ENCODE peak calls at places on chromosome 13, in four cellular contexts. G, D, O and L are unnamed samples. For H3K4me1 and H3K9me3, the result is how much of the 10 kb centered on the place peaks cover.

GRCh38 chr13:32282096-32282711 is 33.0 kb downstream of the ZAR1L start:
- DNase-seq in O (no peak), G (no peak), D (no peak), L (no peak)

GRCh38 chr13:60448907-60449510 is 52.0 kb downstream of the TDRD3 start:
- DNase-seq in D (no peak), O (peak), G (peak), L (peak)

GRCh38 chr13:59946924-59947323 is 216.8 kb downstream of the DIAPH3 start:
- DNase-seq in O (no peak), G (peak), D (no peak), L (peak)

GRCh38 chr13:27183561-27184147 is 12.0 kb upstream of the USP12 start:
- DNase-seq in O (no peak), D (no peak), G (peak), L (no peak)

GRCh38 chr13:60627071-60627686 is 230.2 kb downstream of the TDRD3 start:
- DNase-seq in G (peak), D (no peak), O (peak), L (peak)

GRCh38 chr13:102440259-102440936 is 38.5 kb upstream of the FGF14 start:
- DNase-seq in D (no peak), O (no peak), G (no peak), L (no peak)

GRCh38 chr13:37427843-37428494 is 170.6 kb downstream of the POSTN start:
- DNase-seq in O (no peak), D (no peak), G (peak), L (no peak)

GRCh38 chr13:20451397-20451796 is 74.3 kb downstream of the CRYL1 start:
- DNase-seq in D (no peak), G (no peak), O (no peak), L (no peak)

GRCh38 chr13:106496072-106496997 is 39.1 kb downstream of the EFNB2 start:
- DNase-seq in D (peak), G (peak), O (no peak), L (no peak)

GRCh38 chr13:50126378-50127016 is 111.3 kb downstream of the KCNRG start:
- DNase-seq in O (peak), D (no peak), G (peak), L (no peak)

GRCh38 chr13:50236898-50237318 is 221.7 kb downstream of the KCNRG start:
- DNase-seq in G (peak), O (no peak), D (no peak), L (no peak)

GRCh38 chr13:95505976-95506375 is 46.5 kb upstream of the CLDN10 start:
- DNase-seq in O (no peak), G (no peak), D (no peak), L (no peak)

GRCh38 chr13:74794147-74794546 is 659.9 kb upstream of the KLF12 start:
- DNase-seq in O (no peak), D (no peak), G (no peak), L (no peak)

GRCh38 chr13:79642596-79642995 is 161.6 kb downstream of the NDFIP2 start:
- DNase-seq in D (no peak), G (no peak), O (no peak), L (no peak)

GRCh38 chr13:25602206-25602605 is 230.4 kb downstream of the ATP8A2 start:
- DNase-seq in D (no peak), G (no peak), O (no peak), L (no peak)

GRCh38 chr13:105346141-105346766 is 1189.2 kb downstream of the EFNB2 start:
- DNase-seq in D (no peak), G (peak), O (no peak), L (no peak)

GRCh38 chr13:80132741-80133601 is 208.0 kb downstream of the SPRY2 start:
- DNase-seq in O (no peak), D (peak), G (peak), L (no peak)

GRCh38 chr13:73195091-73195490 is 136.3 kb downstream of the KLF5 start:
- DNase-seq in D (no peak), G (no peak), O (no peak), L (no peak)

GRCh38 chr13:99085139-99085845 is 107.4 kb upstream of the DOCK9 start:
- DNase-seq in O (no peak), G (no peak), D (peak), L (no peak)

GRCh38 chr13:50731400-50731799 is 112.1 kb downstream of the DLEU7 start:
- DNase-seq in D (peak), O (no peak), G (peak), L (peak)

GRCh38 chr13:106499905-106500304 is 35.6 kb downstream of the EFNB2 start:
- DNase-seq in O (no peak), G (peak), D (no peak), L (no peak)

GRCh38 chr13:26965976-26966375 is 205.4 kb upstream of the GPR12 start:
- DNase-seq in O (no peak), G (peak), D (peak), L (no peak)

GRCh38 chr13:83121904-83122303 is 760.4 kb downstream of the SLITRK1 start:
- DNase-seq in G (peak), O (no peak), D (no peak), L (no peak)

GRCh38 chr13:113657851-113658741 is at the start of gene ATP4B:
- DNase-seq in G (no peak), D (peak), O (no peak), L (no peak)

GRCh38 chr13:84844473-84844872 is 954.7 kb downstream of the SLITRK6 start:
- DNase-seq in O (peak), D (no peak), G (peak), L (peak)

GRCh38 chr13:39818953-39819352 is 163.5 kb downstream of the COG6 start:
- DNase-seq in D (no peak), G (peak), O (no peak), L (no peak)

GRCh38 chr13:68666774-68667397 is 1436.8 kb upstream of the PCDH9 start:
- DNase-seq in O (no peak), G (no peak), D (no peak), L (no peak)

GRCh38 chr13:25232937-25233515 is 54.3 kb downstream of the MTMR6 start:
- DNase-seq in O (no peak), D (no peak), G (peak), L (peak)

GRCh38 chr13:30114586-30115256 is 192.6 kb downstream of the KATNAL1 start:
- DNase-seq in G (peak), O (peak), D (peak), L (peak)

GRCh38 chr13:106117035-106117434 is 418.4 kb downstream of the EFNB2 start:
- DNase-seq in O (no peak), D (no peak), G (peak), L (no peak)

GRCh38 chr13:36344886-36345437 is 1.2 kb downstream of the SPART start:
- DNase-seq in D (no peak), O (no peak), G (peak), L (peak)

GRCh38 chr13:37383066-37383465 is 215.5 kb downstream of the POSTN start:
- DNase-seq in D (no peak), O (no peak), G (no peak), L (no peak)

GRCh38 chr13:21749410-21749809 is 78.5 kb downstream of the FGF9 start:
- DNase-seq in G (no peak), D (no peak), O (no peak), L (no peak)

GRCh38 chr13:51997641-51998330 is 13.5 kb downstream of the ATP7B start:
- DNase-seq in G (no peak), D (no peak), O (no peak), L (no peak)
- H3K4me1 ChIP-seq in G (under half), D (under half), O (under half), L (under half)

GRCh38 chr13:48551329-48551728 is 18.4 kb upstream of the RCBTB2 start:
- DNase-seq in O (no peak), G (no peak), D (no peak), L (no peak)
- H3K9me3 ChIP-seq in O (under half), G (under half), D (under half), L (under half)

DNA sequence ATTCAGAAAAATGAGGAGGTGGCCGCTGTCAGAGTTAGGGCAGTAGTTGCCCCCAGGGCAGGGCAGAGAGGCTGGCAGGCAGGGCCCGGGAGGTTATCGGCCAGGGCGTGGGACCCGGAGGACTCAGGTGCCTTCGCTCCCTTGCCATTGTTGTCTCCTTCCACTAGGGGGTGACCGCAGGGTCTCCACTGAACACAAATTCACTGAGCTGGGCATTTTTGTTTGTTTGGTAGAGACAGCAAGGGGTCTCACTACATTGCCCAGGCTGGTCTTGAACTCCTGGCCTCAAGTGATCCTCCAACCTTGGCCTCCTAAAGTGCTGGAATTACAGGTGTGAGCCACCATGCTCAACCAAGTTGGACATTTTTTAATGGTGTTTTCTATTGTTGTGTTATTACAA is 25.1 kb downstream of the CARS2 start:
- DNase-seq in D (no peak), G (no peak), O (no peak), L (peak)
- H3K4me3 ChIP-seq in D (no peak), G (no peak), O (no peak), L (no peak)

GRCh38 chr13:24202215-24202614 is 41.7 kb downstream of the SPATA13 start:
- DNase-seq in O (no peak), D (no peak), G (no peak), L (no peak)

GRCh38 chr13:24208314-24208713 is 47.8 kb downstream of the SPATA13 start:
- DNase-seq in D (no peak), O (no peak), G (peak), L (no peak)

GRCh38 chr13:24207841-24208240 is 47.3 kb downstream of the SPATA13 start:
- DNase-seq in O (no peak), G (no peak), D (no peak), L (no peak)

GRCh38 chr13:24199016-24199415 is 38.5 kb downstream of the SPATA13 start:
- DNase-seq in G (no peak), D (no peak), O (no peak), L (no peak)

GRCh38 chr13:24203726-24204295 is 43.3 kb downstream of the SPATA13 start:
- DNase-seq in G (no peak), O (no peak), D (no peak), L (no peak)
- H3K4me1 ChIP-seq in G (under half), O (under half), D (under half), L (under half)

GRCh38 chr13:111911754-111912452 is 155.0 kb upstream of the SOX1 start:
- DNase-seq in O (no peak), G (no peak), D (no peak), L (no peak)
- H3K9me3 ChIP-seq in O (under half), G (under half), D (under half), L (under half)

DNA sequence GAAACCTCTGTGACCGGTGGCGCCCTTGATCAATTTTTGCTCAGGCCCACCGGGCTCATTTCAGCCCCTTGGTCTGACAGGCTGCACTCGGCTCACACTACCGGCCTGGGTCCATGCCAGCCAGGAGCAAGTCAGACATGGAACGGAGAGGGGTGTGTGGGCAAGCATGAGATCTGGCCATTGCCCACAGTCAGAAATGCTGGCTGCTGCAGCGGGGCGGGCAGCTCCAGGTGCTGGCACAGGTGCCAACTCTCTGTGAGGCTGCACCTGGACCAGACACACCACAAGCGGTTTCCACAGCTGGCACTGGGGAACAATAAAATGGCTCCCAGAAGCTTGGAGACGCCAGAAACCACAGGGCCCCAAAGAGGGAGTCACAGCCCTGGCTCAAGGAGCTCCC is 43.6 kb upstream of the LPAR6 start:
- DNase-seq in G (no peak), O (no peak), D (no peak), L (no peak)
- H3K4me3 ChIP-seq in G (no peak), O (no peak), D (no peak), L (no peak)

GRCh38 chr13:89783221-89783755 is 1564.2 kb upstream of the MIR17HG start:
- DNase-seq in G (no peak), D (no peak), O (no peak), L (no peak)
- H3K4me1 ChIP-seq in G (under half), D (under half), O (under half), L (under half)

DNA sequence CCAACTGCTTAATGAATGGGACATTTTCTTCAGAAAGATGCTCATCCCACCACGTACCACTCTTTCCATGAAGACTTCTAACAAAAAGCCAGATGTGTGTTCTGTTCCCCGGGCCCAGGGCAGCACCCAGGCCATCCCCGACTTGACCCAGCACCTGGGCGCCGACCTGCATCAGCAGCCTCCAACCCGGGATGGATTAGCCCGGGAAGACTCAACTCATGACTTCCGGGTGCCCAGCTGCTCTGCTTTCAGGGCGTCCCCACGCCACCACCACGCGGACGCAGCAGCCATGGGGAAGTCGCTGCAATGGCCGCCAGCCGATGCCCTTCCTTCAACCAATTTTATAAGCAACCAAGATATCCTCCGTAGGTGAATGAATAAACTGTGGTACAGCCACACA is 123.8 kb upstream of the TUBA3C start:
- DNase-seq in O (no peak), D (no peak), G (no peak), L (no peak)
- H3K9me3 ChIP-seq in O (under half), D (under half), G (under half), L (under half)

GRCh38 chr13:41364043-41364442 is 53.0 kb downstream of the NAA16 start:
- DNase-seq in D (no peak), G (no peak), O (no peak), L (no peak)
- H3K4me3 ChIP-seq in D (no peak), G (no peak), O (no peak), L (no peak)

GRCh38 chr13:23810842-23811241 is 78.4 kb downstream of the MIPEP start:
- DNase-seq in G (no peak), O (no peak), D (no peak), L (peak)
- H3K4me1 ChIP-seq in G (under half), O (under half), D (under half), L (under half)